ENCODE peak calls at places on chromosome 2, in seven cellular contexts. H is body of pancreas, K is vagina, Q is right lobe of liver, C is HepG2, O is suprapubic skin, S is adrenal gland. N is an unnamed sample. For H3K4me1, the result is how much of the 10 kb centered on the place peaks cover.

GRCh38 chr2:15279181-15279876 is 281.8 kb downstream of the NBAS start:
- DNase-seq in H (no peak), O (no peak), S (no peak), C (peak), Q (no peak), K (no peak), N (no peak)

GRCh38 chr2:101823347-101823791 is 125.9 kb downstream of the MAP4K4 start:
- DNase-seq in O (no peak), H (peak), K (no peak), C (peak), S (peak), Q (no peak), N (peak)

GRCh38 chr2:71611247-71611646 is 157.9 kb downstream of the DYSF start:
- DNase-seq in H (no peak), O (peak), Q (no peak), S (no peak), C (no peak), K (no peak), N (peak)

GRCh38 chr2:173151671-173152398 is 76.2 kb downstream of the MAP3K20 start:
- DNase-seq in S (no peak), Q (no peak), H (no peak), K (no peak), C (no peak), O (no peak), N (no peak)

GRCh38 chr2:133633851-133634250 is 65.6 kb upstream of the NCKAP5 start:
- DNase-seq in Q (no peak), S (no peak), O (no peak), C (no peak), H (no peak), K (no peak), N (no peak)

GRCh38 chr2:195395351-195395750 is 261.7 kb upstream of the SLC39A10 start:
- DNase-seq in Q (no peak), H (no peak), C (no peak), S (no peak), K (no peak), O (no peak), N (no peak)

GRCh38 chr2:68690851-68691250 is 43.8 kb upstream of the ARHGAP25 start:
- DNase-seq in O (no peak), Q (no peak), S (no peak), C (no peak), K (no peak), H (no peak), N (no peak)

GRCh38 chr2:65349863-65350262 is 82.5 kb downstream of the SPRED2 start:
- DNase-seq in C (peak), O (no peak), K (no peak), Q (peak), H (peak), S (peak), N (peak)

GRCh38 chr2:119523959-119524694 is at the start of gene SCTR:
- DNase-seq in H (peak), K (no peak), Q (peak), S (no peak), C (no peak), O (no peak), N (no peak)

GRCh38 chr2:68948695-68949094 is 4.0 kb downstream of the GKN2 start:
- DNase-seq in C (no peak), S (no peak), Q (no peak), K (no peak), H (no peak), O (no peak), N (no peak)

GRCh38 chr2:15894459-15895144 is 45.7 kb upstream of the MYCN start:
- DNase-seq in K (no peak), S (no peak), O (no peak), Q (no peak), C (no peak), H (no peak), N (no peak)

GRCh38 chr2:38512211-38512610 is 90.5 kb downstream of the HNRNPLL start:
- DNase-seq in C (no peak), H (no peak), S (no peak), K (no peak), O (no peak), Q (no peak), N (no peak)

GRCh38 chr2:130162968-130163367 is 18.1 kb upstream of the CCDC74B start:
- DNase-seq in H (no peak), S (no peak), O (no peak), Q (no peak), K (no peak), C (no peak), N (no peak)

GRCh38 chr2:19176977-19177376 is 181.4 kb downstream of the OSR1 start:
- DNase-seq in Q (no peak), C (no peak), H (no peak), O (no peak), S (no peak), K (no peak), N (no peak)

GRCh38 chr2:234686088-234686890 is 189.4 kb upstream of the ARL4C start:
- DNase-seq in K (no peak), O (peak), S (no peak), C (peak), H (no peak), Q (no peak), N (no peak)

GRCh38 chr2:46281939-46282338 is 15.3 kb upstream of the EPAS1 start:
- DNase-seq in K (no peak), H (no peak), S (no peak), Q (no peak), C (no peak), O (peak), N (no peak)

GRCh38 chr2:79887747-79888374 is 375.0 kb downstream of the CTNNA2 start:
- DNase-seq in Q (no peak), S (peak), C (peak), H (peak), O (no peak), K (no peak), N (no peak)

GRCh38 chr2:120797421-120798289 is 62.0 kb downstream of the GLI2 start:
- DNase-seq in H (no peak), Q (no peak), K (no peak), S (no peak), C (no peak), O (no peak), N (peak)

GRCh38 chr2:64225491-64225890 is 81.3 kb upstream of the PELI1 start:
- DNase-seq in S (no peak), K (no peak), C (no peak), Q (no peak), O (no peak), H (no peak), N (no peak)

DNA sequence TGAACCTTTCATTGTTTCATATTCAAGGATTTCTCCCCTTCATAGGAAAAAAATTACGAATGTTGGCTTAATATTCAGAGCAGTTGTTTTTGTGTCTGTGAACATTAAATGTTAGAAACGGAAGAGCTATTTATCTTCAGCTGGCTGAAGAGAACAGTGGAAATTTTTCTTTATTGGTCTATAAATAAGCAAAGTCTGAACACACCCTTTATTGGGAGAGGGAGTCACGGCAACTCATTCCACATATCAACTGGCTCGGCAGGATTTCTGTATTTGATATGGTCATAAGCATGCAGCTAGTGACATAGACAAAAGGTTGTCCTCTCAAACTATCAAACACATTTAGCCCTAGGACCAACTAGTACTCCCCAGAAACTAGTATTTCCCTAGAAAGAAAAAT is 468.4 kb upstream of the HNRNPA3 start:
- DNase-seq in Q (no peak), H (no peak), O (no peak), S (no peak), K (no peak), C (no peak), N (no peak)
- H3K4me1 ChIP-seq in Q (under half), H (under half), O (under half), S (under half), K (under half), C (under half), N (under half)

GRCh38 chr2:84882775-84883550 is 2.1 kb upstream of the TRABD2A start:
- DNase-seq in O (no peak), S (peak), C (no peak), Q (no peak), K (no peak), H (no peak), N (no peak)

GRCh38 chr2:84880395-84880644 is 564 bp downstream of the TRABD2A start:
- DNase-seq in S (no peak), Q (no peak), O (no peak), C (no peak), K (no peak), H (no peak), N (no peak)

GRCh38 chr2:84880645-84881521 is at the start of gene TRABD2A:
- DNase-seq in Q (peak), S (peak), C (no peak), H (no peak), O (no peak), K (no peak), N (no peak)

GRCh38 chr2:84882415-84882738 is 1.5 kb upstream of the TRABD2A start:
- DNase-seq in O (no peak), K (no peak), S (no peak), C (no peak), H (no peak), Q (no peak), N (no peak)

DNA sequence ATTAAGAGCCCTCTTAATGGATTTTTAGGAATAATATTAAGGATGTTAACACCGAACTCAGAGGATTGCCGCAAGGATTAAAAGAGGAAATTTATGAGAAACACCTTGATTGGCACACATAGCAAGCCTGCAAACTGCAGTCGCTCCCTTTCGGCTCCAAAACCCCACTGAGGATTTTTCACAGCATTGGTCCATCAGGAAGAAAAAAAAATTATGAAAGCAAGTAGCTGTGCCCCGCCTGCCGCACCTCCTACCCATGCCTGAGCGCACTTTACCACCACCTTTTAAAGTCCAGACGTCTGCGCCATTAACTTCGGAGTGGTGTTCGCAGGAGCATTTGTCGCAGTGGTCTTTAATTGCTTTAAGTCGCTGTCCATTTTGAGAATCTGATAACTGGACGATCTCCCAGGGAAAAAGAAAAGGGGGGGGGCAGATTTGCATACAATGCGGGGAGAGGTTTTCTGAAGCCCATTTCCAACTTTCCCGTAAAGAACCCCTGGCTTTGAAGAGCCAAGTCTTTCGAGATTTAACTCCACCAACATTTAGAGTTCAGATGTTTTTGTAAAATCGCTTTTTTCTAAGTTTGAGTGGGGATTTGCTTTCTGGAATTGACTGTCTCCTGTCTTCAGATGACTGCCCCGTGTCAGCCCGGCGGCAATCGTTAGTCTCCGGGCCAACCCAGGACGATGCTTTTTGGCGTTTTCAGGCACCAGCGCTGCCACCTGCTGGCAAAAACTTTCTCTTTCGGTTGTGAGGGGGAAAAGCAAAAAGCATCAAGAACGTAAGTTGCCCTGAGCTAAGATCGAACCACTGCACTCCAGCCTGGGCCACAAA is 914 bp upstream of the TRABD2A start:
- DNase-seq in S (peak), Q (peak), K (no peak), H (peak), O (no peak), C (peak), N (peak)
- TF ChIP-seq POLR2A in S (no peak), Q (no peak), K (no peak), H (no peak), O (no peak), C (no peak), N (no peak)

GRCh38 chr2:232887171-232887850 is 17.2 kb downstream of the SNORC start:
- DNase-seq in O (peak), S (no peak), K (no peak), C (no peak), Q (no peak), H (peak), N (no peak)
- TF ChIP-seq CTCF in O (no peak), S (no peak), K (no peak), C (peak), Q (no peak), H (no peak), N (no peak)

DNA sequence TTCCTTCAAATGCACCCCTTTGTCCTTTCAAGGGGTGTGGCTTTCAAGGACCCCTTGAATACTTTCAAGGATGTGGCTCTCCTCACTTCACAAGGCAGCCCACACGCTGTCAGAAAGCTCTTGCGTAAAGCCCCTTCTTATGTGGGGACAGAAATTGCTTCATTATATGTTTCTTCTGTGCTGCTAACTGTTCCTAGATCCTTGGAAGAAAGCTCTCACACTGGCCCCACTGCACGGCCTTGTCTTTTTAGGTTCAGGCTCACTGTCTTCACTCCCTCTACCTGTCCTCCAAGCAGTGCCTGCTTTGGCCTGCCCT is 94.9 kb downstream of the RTN4 start:
- DNase-seq in H (no peak), O (no peak), S (no peak), K (no peak), Q (no peak), C (no peak), N (no peak)
- H3K4me1 ChIP-seq in H (under half), O (under half), S (under half), K (under half), Q (under half), C (under half), N (under half)

GRCh38 chr2:54572636-54573531 is 116.8 kb downstream of the SPTBN1 start:
- DNase-seq in H (no peak), O (no peak), S (no peak), Q (no peak), K (no peak), C (no peak), N (no peak)

GRCh38 chr2:54572262-54572635 is 116.1 kb downstream of the SPTBN1 start:
- DNase-seq in Q (no peak), C (peak), K (no peak), H (peak), S (no peak), O (no peak), N (no peak)

GRCh38 chr2:54570321-54570881 is 114.3 kb downstream of the SPTBN1 start:
- DNase-seq in H (no peak), Q (no peak), S (no peak), O (no peak), K (no peak), C (no peak), N (no peak)

GRCh38 chr2:54569745-54570296 is 113.7 kb downstream of the SPTBN1 start:
- DNase-seq in O (no peak), K (no peak), Q (no peak), H (no peak), C (no peak), S (no peak), N (no peak)

GRCh38 chr2:54570925-54571694 is 115.0 kb downstream of the SPTBN1 start:
- DNase-seq in C (peak), O (no peak), K (no peak), S (peak), Q (peak), H (no peak), N (peak)
- TF ChIP-seq POLR2A in C (no peak), O (no peak), K (no peak), S (peak), Q (peak), H (no peak), N (no peak)

N was measured in sigmoid colon.